ENCODE peak calls at places on chromosomes 4 and X, in eight cellular contexts. L is thoracic aorta, F is GM20000, U is tibial nerve, N is K562, P is IMR-90, G is BE2C, J is left lung. R is an unnamed sample.

GRCh38 chrX:39149761-39150160 is 348.5 kb downstream of the MID1IP1 start:
- DNase-seq in F (peak; percentile 34), L (peak; percentile 11), U (peak; percentile 83), G (peak; percentile 68), P (peak; percentile 40), J (peak; percentile 62), N (peak; percentile 44), R (peak; percentile 21)

GRCh38 chr4:154928640-154929257 is 147.7 kb downstream of the RBM46 start:
- DNase-seq in J (no peak), G (peak; percentile 52), P (peak; percentile 55), F (no peak), N (no peak), L (no peak), U (no peak), R (peak; percentile 63)

GRCh38 chr4:95304898-95305297 is 243.9 kb downstream of the UNC5C start:
- DNase-seq in L (no peak), U (no peak), G (no peak), F (no peak), N (no peak), J (no peak), P (peak; percentile 7), R (peak; percentile 71)

GRCh38 chr4:99467908-99468307 is 32.8 kb upstream of the ADH7 start:
- DNase-seq in N (no peak), U (no peak), P (no peak), F (no peak), L (no peak), J (no peak), G (no peak), R (no peak)

GRCh38 chr4:68375667-68376559 is 26.0 kb upstream of the YTHDC1 start:
- DNase-seq in N (peak; percentile 24), P (peak; percentile 64), G (peak; percentile 46), L (no peak), J (no peak), U (peak; percentile 33), F (peak; percentile 39), R (peak; percentile 85)

GRCh38 chr4:47705326-47705981 is 132.4 kb downstream of the CORIN start:
- DNase-seq in L (no peak), P (peak; percentile 55), N (peak; percentile 13), U (no peak), J (no peak), F (peak; percentile 8), G (no peak), R (peak; percentile 36)

GRCh38 chrX:39396358-39396995 is 595.2 kb downstream of the MID1IP1 start:
- DNase-seq in P (no peak), G (no peak), U (no peak), F (no peak), L (no peak), J (no peak), N (no peak), R (no peak)

GRCh38 chrX:124117325-124117724 is 155.8 kb downstream of the STAG2 start:
- DNase-seq in J (no peak), U (no peak), L (no peak), N (no peak), P (no peak), F (no peak), G (no peak), R (no peak)

GRCh38 chrX:153643431-153644351 is 3.3 kb upstream of the DUSP9 start:
- DNase-seq in L (no peak), J (no peak), U (no peak), P (no peak), G (peak; percentile 46), N (peak; percentile 72), F (peak; percentile 68), R (no peak)
- TF ChIP-seq CTCF in L (no peak), J (no peak), U (no peak), P (peak; percentile 33), G (no peak), N (peak; percentile 48), F (peak; percentile 20), R (peak; percentile 2)

DNA sequence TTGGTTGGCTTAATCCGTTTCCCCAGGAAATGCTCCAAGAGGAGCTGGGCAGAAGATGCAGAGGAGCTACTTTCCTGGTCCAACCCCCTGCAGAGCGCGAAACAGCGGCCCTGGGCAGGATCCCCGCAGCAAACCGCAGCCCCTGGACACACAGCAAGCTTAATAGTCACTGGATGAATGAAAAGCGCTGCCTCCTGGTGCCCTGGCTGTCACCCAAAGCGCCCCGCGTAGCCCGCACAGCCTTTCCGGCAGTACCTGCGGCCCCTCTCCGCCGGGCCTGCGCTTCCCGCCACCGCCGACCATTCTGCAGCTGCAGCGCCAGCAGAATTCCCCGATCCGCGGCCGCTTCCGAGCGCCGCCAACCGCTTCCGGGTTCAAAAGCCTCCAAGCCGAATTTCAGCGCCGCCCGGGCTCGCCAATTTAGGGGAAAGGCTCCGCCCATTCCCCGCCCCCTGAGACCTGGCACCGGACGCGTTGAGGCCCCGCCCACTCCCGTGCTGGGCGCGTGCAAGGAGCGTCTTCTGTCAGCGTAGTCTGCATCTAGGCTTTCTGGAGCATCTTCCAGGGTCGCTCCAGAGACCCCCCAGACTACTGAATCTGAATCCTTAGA is at the start of gene HPF1:
- DNase-seq in J (peak; percentile 94), F (peak; percentile 94), U (peak; percentile 94), G (peak; percentile 96), L (peak; percentile 53), P (peak; percentile 75), N (peak; percentile 97), R (peak; percentile 80)
- TF ChIP-seq CTCF in J (no peak), F (no peak), U (no peak), G (no peak), L (no peak), P (no peak), N (peak; percentile 8), R (no peak)

DNA sequence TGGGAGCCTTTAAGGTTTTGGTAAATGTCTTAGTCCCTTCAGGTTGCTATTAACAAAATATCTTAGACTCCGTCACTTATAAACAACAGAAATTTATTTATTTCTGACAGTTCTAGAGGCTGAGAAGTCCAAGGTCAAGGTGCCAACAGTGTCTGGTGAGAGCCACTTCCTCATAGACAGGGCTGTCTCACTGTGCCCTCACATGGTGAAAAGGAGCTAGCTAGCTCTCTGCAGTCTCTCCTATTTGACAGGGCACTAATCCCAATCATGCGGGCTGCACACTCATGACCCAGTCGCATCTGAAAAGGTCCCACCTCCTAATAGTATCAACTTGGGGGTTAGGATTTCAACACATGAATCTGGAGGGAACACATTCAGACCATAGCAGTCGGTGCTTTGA is 63.4 kb upstream of the KLF3 start:
- DNase-seq in L (no peak), U (no peak), P (no peak), F (no peak), J (no peak), N (no peak), G (no peak), R (peak; percentile 28)
- TF ChIP-seq CTCF in L (no peak), U (no peak), P (no peak), F (no peak), J (no peak), N (no peak), G (no peak), R (peak; percentile 17)

DNA sequence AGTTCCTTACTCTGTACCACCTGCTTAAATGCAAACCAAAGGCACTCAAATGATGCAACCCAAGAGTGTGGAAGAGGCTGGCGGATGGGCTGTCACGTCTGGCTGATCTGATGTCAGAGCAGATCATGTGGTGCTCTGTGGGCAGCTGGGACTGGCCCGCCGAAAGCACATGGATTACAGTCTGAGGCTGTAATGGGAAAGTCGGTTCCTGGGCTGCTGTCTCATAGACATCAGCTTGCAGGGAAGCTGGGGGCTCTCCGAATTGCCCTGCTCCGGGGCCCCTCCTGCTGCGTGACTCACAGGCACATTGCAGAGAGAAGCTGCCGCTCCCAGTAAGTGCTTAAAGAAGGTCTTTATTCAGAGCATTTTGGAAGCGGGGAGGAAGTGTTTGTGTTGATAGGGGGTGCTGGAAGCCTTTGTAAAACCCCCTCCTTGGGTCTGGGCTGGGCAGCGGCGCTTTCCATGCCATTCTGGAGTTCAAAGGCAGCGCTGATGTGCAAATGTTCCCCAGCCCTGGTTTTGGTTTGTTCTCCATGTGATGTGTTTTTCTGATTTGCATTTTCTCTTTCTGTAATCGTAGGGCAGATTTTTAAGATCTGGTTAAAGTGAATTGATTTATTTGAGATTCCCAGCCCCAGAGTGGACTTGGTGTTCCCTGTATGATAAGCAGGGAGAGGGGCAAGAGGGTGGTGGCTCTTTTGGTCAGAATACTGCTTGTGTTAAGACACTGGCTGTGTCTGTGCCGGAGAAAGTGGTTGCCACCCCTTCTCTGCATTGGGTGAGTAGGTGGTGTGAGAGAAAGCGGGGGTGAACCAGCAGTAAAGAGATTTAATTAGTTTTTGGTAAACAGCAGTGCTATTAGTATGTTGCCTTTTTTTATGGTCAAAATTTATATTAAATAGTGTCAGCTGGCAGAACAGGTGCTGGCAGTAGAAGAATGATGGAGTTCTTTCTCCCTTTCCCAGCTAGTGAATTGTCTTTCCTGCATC is 181.3 kb downstream of the LARP7 start:
- DNase-seq in F (peak; percentile 85), L (peak; percentile 42), N (peak; percentile 7), J (peak; percentile 49), P (peak; percentile 81), G (peak; percentile 90), U (peak; percentile 77), R (peak; percentile 66)
- TF ChIP-seq CTCF in F (no peak), L (no peak), N (no peak), J (no peak), P (no peak), G (no peak), U (no peak), R (no peak)

DNA sequence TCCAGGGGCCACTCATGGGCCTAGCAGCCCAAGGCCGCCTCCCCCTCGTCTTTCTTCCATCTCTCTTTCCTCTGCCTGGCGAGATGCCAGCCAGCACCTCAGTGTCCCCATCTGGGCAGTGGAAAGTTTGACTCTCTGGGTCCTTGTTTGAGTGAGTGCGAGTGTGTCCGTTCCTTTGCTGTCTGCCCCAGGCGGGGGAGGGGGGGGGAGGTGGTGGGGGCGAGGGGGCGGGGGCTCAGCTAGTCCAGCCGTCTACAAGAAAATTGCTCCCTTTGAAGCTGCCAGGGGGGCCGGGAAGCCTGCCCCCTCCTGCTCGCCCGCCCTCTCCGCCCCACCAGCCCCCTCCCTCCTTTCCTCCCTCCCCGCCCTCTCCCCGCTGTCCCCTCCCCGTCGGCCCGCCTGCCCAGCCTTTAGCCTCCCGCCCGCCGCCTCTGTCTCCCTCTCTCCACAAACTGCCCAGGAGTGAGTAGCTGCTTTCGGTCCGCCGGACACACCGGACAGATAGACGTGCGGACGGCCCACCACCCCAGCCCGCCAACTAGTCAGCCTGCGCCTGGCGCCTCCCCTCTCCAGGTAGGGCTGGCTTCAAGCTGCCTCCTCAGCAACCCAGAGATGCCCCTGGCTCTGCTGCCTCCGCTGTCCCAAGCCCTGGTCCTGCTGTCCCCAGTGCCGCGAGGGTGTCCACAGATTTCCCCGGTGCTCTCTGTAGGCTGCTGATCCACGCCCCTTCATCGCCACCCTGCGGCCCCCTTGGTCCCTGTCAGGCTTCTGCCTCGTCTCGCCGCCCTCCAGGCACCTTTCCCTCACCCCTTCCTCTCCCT is at the start of gene BGN:
- DNase-seq in U (no peak), G (peak; percentile 80), L (peak; percentile 39), N (peak; percentile 48), J (peak; percentile 50), F (no peak), P (peak; percentile 44), R (no peak)
- TF ChIP-seq CTCF in U (peak; percentile 38), G (peak; percentile 57), L (peak; percentile 17), N (peak; percentile 37), J (no peak), F (no peak), P (peak; percentile 50), R (peak; percentile 1)

GRCh38 chrX:64205735-64206491 is 405 bp upstream of the AMER1 start:
- DNase-seq in L (peak; percentile 72), F (peak; percentile 92), N (peak; percentile 93), P (peak; percentile 87), G (peak; percentile 89), U (peak; percentile 96), J (peak; percentile 93), R (peak; percentile 81)
- TF ChIP-seq CTCF in L (no peak), F (no peak), N (peak; percentile 9), P (no peak), G (peak; percentile 35), U (peak; percentile 13), J (no peak), R (peak; percentile 16)

R was measured in bronchial epithelial cell.